ENCODE peak calls at places on chromosome 10, in five cellular contexts. M is aorta; V is CD4-positive, alpha-beta memory T cell; A is adrenal gland; Z is cardiac muscle cell. G is an unnamed sample. For H3K9me3, the result is how much of the 10 kb centered on the place peaks cover.

GRCh38 chr10:124495725-124496124 is 34.1 kb downstream of the LHPP start:
- DNase-seq in M (no peak), V (no peak), A (no peak), Z (no peak), G (no peak)

GRCh38 chr10:125160856-125161569 is 650 bp upstream of the CTBP2 start:
- DNase-seq in M (peak), V (no peak), A (peak), Z (peak), G (peak)

GRCh38 chr10:104349623-104350142 is 4.0 kb upstream of the CFAP58 start:
- DNase-seq in M (no peak), V (no peak), A (no peak), Z (peak), G (no peak)

GRCh38 chr10:3102721-3103410 is 35.5 kb downstream of the PFKP start:
- DNase-seq in M (peak), V (no peak), A (peak), Z (peak), G (no peak)

GRCh38 chr10:88849224-88849623 is 2.4 kb downstream of the ANKRD22 start:
- DNase-seq in M (no peak), V (no peak), A (no peak), Z (peak), G (no peak)

GRCh38 chr10:102230861-102231356 is 4.8 kb downstream of the ELOVL3 start:
- DNase-seq in M (peak), V (peak), A (peak), Z (peak), G (peak)

GRCh38 chr10:12194752-12195271 is 879 bp downstream of the NUDT5 start:
- DNase-seq in M (peak), V (peak), A (peak), Z (peak), G (peak)

GRCh38 chr10:105149371-105149871 is 508.3 kb downstream of the SORCS3 start:
- DNase-seq in M (no peak), V (no peak), A (no peak), Z (no peak), G (no peak)

GRCh38 chr10:87734987-87735827 is 75.5 kb downstream of the PAPSS2 start:
- DNase-seq in M (no peak), V (peak), A (peak), Z (peak), G (no peak)

GRCh38 chr10:47214520-47214919 is 85.5 kb upstream of the GDF10 start:
- DNase-seq in M (no peak), V (no peak), A (no peak), Z (peak), G (no peak)

GRCh38 chr10:113993489-113993932 is 50.2 kb upstream of the ADRB1 start:
- DNase-seq in M (peak), V (peak), A (no peak), Z (peak), G (no peak)

GRCh38 chr10:14540062-14540461 is 209.3 kb upstream of the FRMD4A start:
- DNase-seq in M (no peak), V (no peak), A (no peak), Z (no peak), G (no peak)

GRCh38 chr10:10798021-10798420 is 219.7 kb upstream of the CELF2 start:
- DNase-seq in M (no peak), V (no peak), A (no peak), Z (peak), G (no peak)

GRCh38 chr10:3136763-3137611 is 35.6 kb downstream of the PITRM1 start:
- DNase-seq in M (peak), V (no peak), A (no peak), Z (peak), G (no peak)

GRCh38 chr10:84217746-84218145 is 7.6 kb downstream of the LRIT2 start:
- DNase-seq in M (no peak), V (no peak), A (no peak), Z (no peak), G (no peak)

GRCh38 chr10:10396601-10397000 is 621.1 kb upstream of the CELF2 start:
- DNase-seq in M (no peak), V (no peak), A (no peak), Z (no peak), G (no peak)

GRCh38 chr10:102159051-102159597 is 6.9 kb downstream of the NOLC1 start:
- DNase-seq in M (no peak), V (no peak), A (no peak), Z (no peak), G (no peak)

GRCh38 chr10:124544711-124545110 is 83.1 kb downstream of the LHPP start:
- DNase-seq in M (no peak), V (no peak), A (no peak), Z (no peak), G (no peak)

GRCh38 chr10:96301616-96302015 is 2.6 kb upstream of the DNTT start:
- DNase-seq in M (no peak), V (no peak), A (no peak), Z (no peak), G (no peak)

GRCh38 chr10:110865184-110865803 is 6.4 kb upstream of the PDCD4 start:
- DNase-seq in M (no peak), V (no peak), A (no peak), Z (peak), G (no peak)

GRCh38 chr10:103241262-103242011 is 4.2 kb upstream of the RPEL1 start:
- DNase-seq in M (peak), V (no peak), A (peak), Z (no peak), G (peak)

GRCh38 chr10:120735773-120736371 is 115.3 kb upstream of the WDR11 start:
- DNase-seq in M (no peak), V (no peak), A (no peak), Z (peak), G (no peak)

GRCh38 chr10:11449761-11450160 is 161.7 kb downstream of the USP6NL start:
- DNase-seq in M (no peak), V (no peak), A (no peak), Z (no peak), G (no peak)

GRCh38 chr10:95841711-95842498 is 65.9 kb upstream of the CC2D2B start:
- DNase-seq in M (no peak), V (peak), A (peak), Z (peak), G (no peak)

GRCh38 chr10:4662576-4663161 is 163.3 kb upstream of the AKR1E2 start:
- DNase-seq in M (no peak), V (no peak), A (no peak), Z (no peak), G (no peak)

GRCh38 chr10:131475803-131476202 is 164.3 kb upstream of the TCERG1L start:
- DNase-seq in M (no peak), V (no peak), A (no peak), Z (no peak), G (no peak)

GRCh38 chr10:79128923-79129305 is 60.1 kb downstream of the ZMIZ1 start:
- DNase-seq in M (no peak), V (no peak), A (no peak), Z (no peak), G (no peak)

GRCh38 chr10:80537705-80538480 is at the start of gene SH2D4B:
- DNase-seq in M (no peak), V (no peak), A (no peak), Z (no peak), G (no peak)

GRCh38 chr10:2572611-2573010 is 494.7 kb upstream of the PFKP start:
- DNase-seq in M (no peak), V (no peak), A (no peak), Z (no peak), G (no peak)

GRCh38 chr10:50637003-50637579 is 13.3 kb upstream of the SGMS1 start:
- DNase-seq in M (no peak), V (peak), A (no peak), Z (no peak), G (no peak)

GRCh38 chr10:97782455-97783228 is 10.8 kb upstream of the SFRP5 start:
- DNase-seq in M (no peak), V (no peak), A (peak), Z (no peak), G (no peak)

GRCh38 chr10:88618496-88618895 is 31.9 kb downstream of the LIPJ start:
- DNase-seq in M (no peak), V (no peak), A (no peak), Z (peak), G (no peak)

GRCh38 chr10:119198438-119198837 is 8.9 kb upstream of the GRK5 start:
- DNase-seq in M (no peak), V (no peak), A (no peak), Z (peak), G (no peak)

GRCh38 chr10:49613882-49614241 is at the start of gene CHAT:
- DNase-seq in M (no peak), V (no peak), A (no peak), Z (no peak), G (no peak)

GRCh38 chr10:130362308-130362761 is 226.1 kb downstream of the GLRX3 start:
- DNase-seq in M (no peak), V (no peak), A (no peak), Z (no peak), G (no peak)

GRCh38 chr10:121058082-121058481 is 206.9 kb downstream of the WDR11 start:
- DNase-seq in M (no peak), V (no peak), A (no peak), Z (no peak), G (no peak)

GRCh38 chr10:125982256-125982948 is 86.0 kb downstream of the FANK1 start:
- DNase-seq in M (no peak), V (peak), A (peak), Z (peak), G (no peak)

GRCh38 chr10:31188792-31189406 is 130.1 kb upstream of the ZEB1 start:
- DNase-seq in M (no peak), V (no peak), A (no peak), Z (no peak), G (no peak)

GRCh38 chr10:103706760-103707159 is 148.6 kb downstream of the SH3PXD2A start:
- DNase-seq in M (no peak), V (no peak), A (no peak), Z (no peak), G (no peak)

DNA sequence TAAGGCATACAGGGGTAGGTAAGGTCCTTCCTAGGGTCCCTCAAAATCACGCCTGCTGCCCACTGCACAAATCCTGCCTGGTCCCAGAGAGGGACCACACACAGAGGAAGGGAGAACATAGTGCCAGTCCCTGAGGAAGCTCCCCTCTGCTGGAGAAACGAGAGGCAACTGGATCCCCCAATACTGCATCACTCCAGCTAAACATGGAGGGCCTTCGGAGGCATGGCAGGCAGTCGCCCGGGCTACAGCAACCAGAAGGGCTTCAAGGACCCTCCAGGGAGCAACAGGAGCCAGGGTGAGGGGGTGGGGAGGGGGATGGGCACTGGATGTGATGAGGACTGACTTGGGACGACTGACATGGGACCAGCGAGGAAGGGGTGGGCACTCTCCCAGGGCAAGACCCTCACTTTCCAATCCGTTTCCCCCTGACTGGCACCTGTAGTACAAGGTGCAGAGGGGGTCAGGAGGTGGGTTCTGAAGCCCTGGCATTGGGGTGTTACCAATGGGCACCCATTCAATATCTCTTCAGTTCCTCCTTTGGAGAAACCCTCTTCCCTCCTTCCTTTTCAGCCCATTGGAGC is 21.7 kb downstream of the DDIT4 start:
- DNase-seq in M (no peak), V (no peak), A (no peak), Z (no peak), G (no peak)
- H3K27ac ChIP-seq in M (no peak), V (peak), A (no peak), Z (no peak), G (no peak)

GRCh38 chr10:107583974-107584373 is 419.5 kb upstream of the SORCS1 start:
- DNase-seq in M (no peak), V (no peak), A (no peak), Z (no peak), G (no peak)
- H3K9me3 ChIP-seq in M (under half), V (under half), A (under half), Z (under half), G (under half)

DNA sequence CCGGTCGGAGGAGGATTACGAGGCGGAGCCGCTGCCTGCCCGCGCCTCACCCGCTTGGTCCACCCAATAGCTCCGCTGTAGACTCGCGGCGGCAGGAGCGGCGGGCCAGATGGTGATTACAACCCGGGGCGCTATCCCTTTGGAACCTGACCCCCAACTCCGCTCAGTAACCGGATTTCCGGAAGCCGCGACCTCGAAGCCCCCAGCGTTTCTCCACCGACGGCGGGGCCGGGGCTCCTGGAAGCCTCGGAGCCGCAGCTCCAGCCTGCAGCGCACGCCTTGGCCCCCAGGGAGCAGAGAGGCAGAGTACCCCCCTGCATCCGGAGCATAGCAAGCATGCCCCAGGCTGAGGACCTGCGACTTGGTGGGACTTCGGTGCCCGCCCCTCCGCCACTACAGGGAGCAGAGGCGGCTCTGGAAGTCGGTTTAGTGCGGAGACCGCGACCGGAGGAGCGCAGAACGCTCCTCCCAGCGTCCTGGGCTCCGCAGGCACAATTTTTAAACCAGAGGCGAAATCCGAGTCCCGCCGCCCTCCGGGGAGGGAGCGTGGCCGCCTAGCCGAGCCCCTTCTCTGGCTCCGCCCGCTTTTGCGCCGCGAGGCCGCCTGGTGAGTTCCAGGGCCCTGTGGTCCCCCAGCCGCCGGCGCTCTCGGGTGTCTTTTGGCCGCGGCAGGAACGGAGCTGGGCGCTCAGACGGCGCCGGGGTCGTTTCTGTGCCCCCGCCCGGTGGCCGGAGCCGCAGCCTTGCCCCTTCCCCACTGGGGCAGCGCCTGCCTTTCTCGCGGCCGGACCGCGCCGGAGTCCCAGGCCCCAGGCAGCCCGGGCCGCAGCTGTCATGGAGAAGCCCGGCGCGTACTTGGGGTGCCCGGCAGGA is 28.2 kb upstream of the BMS1 start:
- DNase-seq in M (peak), V (peak), A (no peak), Z (peak), G (peak)
- H3K27ac ChIP-seq in M (no peak), V (no peak), A (no peak), Z (no peak), G (peak)

GRCh38 chr10:37681617-37681999 is 175.8 kb downstream of the ZNF248 start:
- DNase-seq in M (no peak), V (no peak), A (no peak), Z (no peak), G (no peak)
- H3K9me3 ChIP-seq in M (under half), V (under half), A (under half), Z (under half), G (under half)

GRCh38 chr10:78025685-78026364 is 3.5 kb downstream of the POLR3A start:
- DNase-seq in M (no peak), V (no peak), A (no peak), Z (no peak), G (no peak)
- H3K27ac ChIP-seq in M (no peak), V (no peak), A (no peak), Z (no peak), G (no peak)

GRCh38 chr10:128885573-128886555 is 581.2 kb upstream of the MGMT start:
- DNase-seq in M (no peak), V (no peak), A (no peak), Z (no peak), G (no peak)

GRCh38 chr10:128884061-128884425 is 583.0 kb upstream of the MGMT start:
- DNase-seq in M (no peak), V (no peak), A (no peak), Z (no peak), G (no peak)

GRCh38 chr10:128887856-128888255 is 579.2 kb upstream of the MGMT start:
- DNase-seq in M (no peak), V (no peak), A (no peak), Z (no peak), G (no peak)

GRCh38 chr10:128883126-128884060 is 583.6 kb upstream of the MGMT start:
- DNase-seq in M (no peak), V (no peak), A (no peak), Z (no peak), G (no peak)

GRCh38 chr10:128884496-128884895 is 582.5 kb upstream of the MGMT start:
- DNase-seq in M (no peak), V (no peak), A (no peak), Z (no peak), G (no peak)
- H3K9me3 ChIP-seq in M (under half), V (under half), A (under half), Z (under half), G (under half)

GRCh38 chr10:62559481-62560206 is 185.5 kb downstream of the ZNF365 start:
- DNase-seq in M (no peak), V (no peak), A (no peak), Z (peak), G (no peak)

GRCh38 chr10:62562101-62562500 is 187.9 kb downstream of the ZNF365 start:
- DNase-seq in M (no peak), V (no peak), A (no peak), Z (peak), G (no peak)

GRCh38 chr10:62561151-62561550 is 187.0 kb downstream of the ZNF365 start:
- DNase-seq in M (no peak), V (no peak), A (no peak), Z (no peak), G (no peak)

GRCh38 chr10:62562795-62563194 is 188.6 kb downstream of the ZNF365 start:
- DNase-seq in M (no peak), V (no peak), A (no peak), Z (no peak), G (no peak)

GRCh38 chr10:62560207-62560819 is 186.1 kb downstream of the ZNF365 start:
- DNase-seq in M (peak), V (no peak), A (peak), Z (peak), G (no peak)
- H3K27ac ChIP-seq in M (no peak), V (no peak), A (no peak), Z (no peak), G (no peak)

GRCh38 chr10:37992083-37992482 is 15.6 kb upstream of the ZNF25 start:
- DNase-seq in M (no peak), V (no peak), A (no peak), Z (no peak), G (no peak)

GRCh38 chr10:37991655-37992054 is 15.2 kb upstream of the ZNF25 start:
- DNase-seq in M (no peak), V (no peak), A (no peak), Z (no peak), G (no peak)
- H3K9me3 ChIP-seq in M (under half), V (under half), A (under half), Z (under half), G (under half)

GRCh38 chr10:100248820-100249219 is 18.6 kb downstream of the CWF19L1 start:
- DNase-seq in M (no peak), V (no peak), A (no peak), Z (no peak), G (no peak)
- H3K27ac ChIP-seq in M (no peak), V (no peak), A (no peak), Z (peak), G (no peak)

GRCh38 chr10:133441780-133442179 is 12.0 kb upstream of the SCART1 start:
- DNase-seq in M (peak), V (no peak), A (no peak), Z (no peak), G (peak)
- H3K9me3 ChIP-seq in M (under half), V (under half), A (under half), Z (under half), G (under half)

G was measured in upper lobe of right lung.